ENCODE peak calls at places on chromosomes 16 and 17, in seven cellular contexts. One of them, this sample, is unnamed.

GRCh38 chr17:42904110-42904469 is 3.5 kb downstream of the G6PC1 start:
- DNase-seq in fibroblast of lung: no peak
- DNase-seq in fibroblast of the aortic adventitia: no peak
- DNase-seq in lung: no peak
- DNase-seq in cardiac muscle cell: no peak
- DNase-seq in heart left ventricle: no peak
- DNase-seq in AG04450: no peak
- DNase-seq in this sample: no peak

GRCh38 chr16:68369697-68370096 is 58.9 kb downstream of the PRMT7 start:
- DNase-seq in fibroblast of lung: no peak
- DNase-seq in fibroblast of the aortic adventitia: no peak
- DNase-seq in lung: no peak
- DNase-seq in cardiac muscle cell: no peak
- DNase-seq in heart left ventricle: no peak
- DNase-seq in AG04450: no peak
- DNase-seq in this sample: no peak

GRCh38 chr17:28230011-28230410 is 89.0 kb upstream of the TMEM97 start:
- DNase-seq in fibroblast of lung: no peak
- DNase-seq in fibroblast of the aortic adventitia: no peak
- DNase-seq in lung: no peak
- DNase-seq in cardiac muscle cell: no peak
- DNase-seq in heart left ventricle: no peak
- DNase-seq in AG04450: no peak
- DNase-seq in this sample: no peak

GRCh38 chr16:67882374-67883145 is 2.1 kb upstream of the NRN1L start:
- DNase-seq in fibroblast of lung: no peak
- DNase-seq in fibroblast of the aortic adventitia: no peak
- DNase-seq in lung: no peak
- DNase-seq in cardiac muscle cell: no peak
- DNase-seq in heart left ventricle: peak; percentile 88
- DNase-seq in AG04450: no peak
- DNase-seq in this sample: no peak

GRCh38 chr16:87133966-87134945 is 182.9 kb downstream of the C16orf95 start:
- DNase-seq in fibroblast of lung: no peak
- DNase-seq in fibroblast of the aortic adventitia: no peak
- DNase-seq in lung: no peak
- DNase-seq in cardiac muscle cell: no peak
- DNase-seq in heart left ventricle: no peak
- DNase-seq in AG04450: no peak
- DNase-seq in this sample: no peak

GRCh38 chr17:37305406-37305905 is 70.3 kb upstream of the C17orf78 start:
- DNase-seq in fibroblast of lung: no peak
- DNase-seq in fibroblast of the aortic adventitia: no peak
- DNase-seq in lung: no peak
- DNase-seq in cardiac muscle cell: no peak
- DNase-seq in heart left ventricle: no peak
- DNase-seq in AG04450: no peak
- DNase-seq in this sample: no peak

GRCh38 chr16:57279780-57280638 is 4.5 kb downstream of the PLLP start:
- DNase-seq in fibroblast of lung: no peak
- DNase-seq in fibroblast of the aortic adventitia: no peak
- DNase-seq in lung: no peak
- DNase-seq in cardiac muscle cell: no peak
- DNase-seq in heart left ventricle: peak; percentile 8
- DNase-seq in AG04450: no peak
- DNase-seq in this sample: no peak

GRCh38 chr17:60077672-60078519 is 825 bp downstream of the HEATR6 start:
- DNase-seq in fibroblast of lung: peak; percentile 30
- DNase-seq in fibroblast of the aortic adventitia: peak; percentile 34
- DNase-seq in lung: no peak
- DNase-seq in cardiac muscle cell: no peak
- DNase-seq in heart left ventricle: no peak
- DNase-seq in AG04450: no peak
- DNase-seq in this sample: no peak

GRCh38 chr16:67995423-67995822 is 3.9 kb downstream of the DPEP2 start:
- DNase-seq in fibroblast of lung: no peak
- DNase-seq in fibroblast of the aortic adventitia: no peak
- DNase-seq in lung: no peak
- DNase-seq in cardiac muscle cell: no peak
- DNase-seq in heart left ventricle: no peak
- DNase-seq in AG04450: no peak
- DNase-seq in this sample: no peak

GRCh38 chr17:31530391-31530990 is 139.0 kb downstream of the RAB11FIP4 start:
- DNase-seq in fibroblast of lung: no peak
- DNase-seq in fibroblast of the aortic adventitia: no peak
- DNase-seq in lung: no peak
- DNase-seq in cardiac muscle cell: no peak
- DNase-seq in heart left ventricle: no peak
- DNase-seq in AG04450: no peak
- DNase-seq in this sample: no peak

GRCh38 chr17:13598353-13599167 is 3.2 kb downstream of the HS3ST3A1 start:
- DNase-seq in fibroblast of lung: no peak
- DNase-seq in fibroblast of the aortic adventitia: peak; percentile 35
- DNase-seq in lung: no peak
- DNase-seq in cardiac muscle cell: no peak
- DNase-seq in heart left ventricle: no peak
- DNase-seq in AG04450: no peak
- DNase-seq in this sample: no peak

GRCh38 chr17:335691-336090 is 16.9 kb downstream of the RPH3AL start:
- DNase-seq in fibroblast of lung: no peak
- DNase-seq in fibroblast of the aortic adventitia: no peak
- DNase-seq in lung: no peak
- DNase-seq in cardiac muscle cell: peak; percentile 40
- DNase-seq in heart left ventricle: no peak
- DNase-seq in AG04450: no peak
- DNase-seq in this sample: no peak

GRCh38 chr17:46063239-46063638 is 64.2 kb downstream of the STH start:
- DNase-seq in fibroblast of lung: peak; percentile 87
- DNase-seq in fibroblast of the aortic adventitia: peak; percentile 68
- DNase-seq in lung: no peak
- DNase-seq in cardiac muscle cell: no peak
- DNase-seq in heart left ventricle: no peak
- DNase-seq in AG04450: peak; percentile 27
- DNase-seq in this sample: peak; percentile 70

GRCh38 chr16:23124315-23124714 is 24.9 kb downstream of the USP31 start:
- DNase-seq in fibroblast of lung: peak; percentile 85
- DNase-seq in fibroblast of the aortic adventitia: peak; percentile 75
- DNase-seq in lung: no peak
- DNase-seq in cardiac muscle cell: no peak
- DNase-seq in heart left ventricle: peak; percentile 53
- DNase-seq in AG04450: no peak
- DNase-seq in this sample: peak; percentile 47

GRCh38 chr17:39352511-39352910 is 48.9 kb downstream of the FBXL20 start:
- DNase-seq in fibroblast of lung: no peak
- DNase-seq in fibroblast of the aortic adventitia: peak; percentile 28
- DNase-seq in lung: no peak
- DNase-seq in cardiac muscle cell: no peak
- DNase-seq in heart left ventricle: no peak
- DNase-seq in AG04450: no peak
- DNase-seq in this sample: no peak

GRCh38 chr16:48117217-48118105 is 38.3 kb downstream of the ABCC12 start:
- DNase-seq in fibroblast of lung: no peak
- DNase-seq in fibroblast of the aortic adventitia: peak; percentile 34
- DNase-seq in lung: peak; percentile 41
- DNase-seq in cardiac muscle cell: peak; percentile 86
- DNase-seq in heart left ventricle: peak; percentile 49
- DNase-seq in AG04450: no peak
- DNase-seq in this sample: no peak

GRCh38 chr17:53313746-53314145 is 509.0 kb upstream of the KIF2B start:
- DNase-seq in fibroblast of lung: peak; percentile 14
- DNase-seq in fibroblast of the aortic adventitia: no peak
- DNase-seq in lung: no peak
- DNase-seq in cardiac muscle cell: no peak
- DNase-seq in heart left ventricle: no peak
- DNase-seq in AG04450: no peak
- DNase-seq in this sample: no peak

GRCh38 chr16:79164378-79164720 is 436.2 kb downstream of the MAF start:
- DNase-seq in fibroblast of lung: no peak
- DNase-seq in fibroblast of the aortic adventitia: no peak
- DNase-seq in lung: no peak
- DNase-seq in cardiac muscle cell: no peak
- DNase-seq in heart left ventricle: no peak
- DNase-seq in AG04450: no peak
- DNase-seq in this sample: no peak

GRCh38 chr17:68314916-68315535 is 23.7 kb downstream of the ARSG start:
- DNase-seq in fibroblast of lung: no peak
- DNase-seq in fibroblast of the aortic adventitia: peak; percentile 37
- DNase-seq in lung: peak; percentile 33
- DNase-seq in cardiac muscle cell: no peak
- DNase-seq in heart left ventricle: peak; percentile 32
- DNase-seq in AG04450: no peak
- DNase-seq in this sample: no peak

DNA sequence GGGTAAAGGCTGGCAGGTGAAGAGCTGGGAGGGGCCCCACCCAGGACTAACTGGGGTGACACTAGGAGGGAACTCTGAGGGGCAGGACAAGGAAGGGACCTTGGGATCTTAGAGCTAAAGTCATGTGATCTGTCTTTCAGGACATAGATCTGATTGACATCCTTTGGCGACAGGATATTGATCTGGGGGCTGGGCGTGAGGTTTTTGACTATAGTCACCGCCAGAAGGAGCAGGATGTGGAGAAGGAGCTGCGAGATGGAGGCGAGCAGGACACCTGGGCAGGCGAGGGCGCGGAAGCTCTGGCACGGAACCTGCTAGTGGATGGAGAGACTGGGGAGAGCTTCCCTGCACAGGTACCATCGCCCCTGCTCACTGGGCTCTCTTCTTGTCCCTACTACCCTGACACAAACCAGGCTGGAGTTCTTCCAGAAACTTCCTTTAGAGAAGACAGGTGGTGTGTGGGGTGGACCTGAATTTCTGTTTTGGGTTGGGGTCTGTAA is 8.1 kb downstream of the NFE2L1 start:
- DNase-seq in fibroblast of lung: no peak
- DNase-seq in fibroblast of the aortic adventitia: no peak
- DNase-seq in lung: no peak
- DNase-seq in cardiac muscle cell: no peak
- DNase-seq in heart left ventricle: peak; percentile 29
- DNase-seq in AG04450: no peak
- DNase-seq in this sample: no peak
- H3K4me3 ChIP-seq in fibroblast of lung: no peak overlapping the region
- H3K4me3 ChIP-seq in fibroblast of the aortic adventitia: peak overlapping the region; percentile 52
- H3K4me3 ChIP-seq in lung: no peak overlapping the region
- H3K4me3 ChIP-seq in cardiac muscle cell: no peak overlapping the region
- H3K4me3 ChIP-seq in heart left ventricle: no peak overlapping the region
- H3K4me3 ChIP-seq in AG04450: no peak overlapping the region
- H3K4me3 ChIP-seq in this sample: no peak overlapping the region

DNA sequence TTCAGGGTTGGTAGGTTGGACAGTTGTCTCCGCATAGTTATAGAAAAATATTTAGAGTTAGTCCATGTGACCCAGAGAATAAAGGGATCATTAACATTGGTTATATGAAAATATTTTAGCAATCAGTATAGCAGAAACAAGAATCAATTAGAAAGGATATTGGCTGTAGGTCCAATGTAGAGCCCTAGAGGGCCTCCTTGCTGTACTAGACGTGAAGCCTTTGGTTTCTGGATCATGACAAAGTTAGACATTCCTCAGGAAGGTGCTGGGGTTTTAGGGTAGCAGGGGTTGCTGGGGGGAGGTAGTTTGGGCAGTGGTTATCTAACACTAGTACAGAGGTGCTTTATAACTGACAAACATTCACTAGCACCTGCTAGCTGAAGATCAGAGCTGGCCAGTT is 31.6 kb upstream of the ANKFN1 start:
- DNase-seq in fibroblast of lung: no peak
- DNase-seq in fibroblast of the aortic adventitia: no peak
- DNase-seq in lung: no peak
- DNase-seq in cardiac muscle cell: no peak
- DNase-seq in heart left ventricle: no peak
- DNase-seq in AG04450: no peak
- DNase-seq in this sample: no peak
- TF ChIP-seq CTCF in fibroblast of lung: peak; percentile 13
- TF ChIP-seq CTCF in fibroblast of the aortic adventitia: peak; percentile 24
- TF ChIP-seq CTCF in lung: no peak
- TF ChIP-seq CTCF in cardiac muscle cell: no peak
- TF ChIP-seq CTCF in heart left ventricle: no peak
- TF ChIP-seq CTCF in AG04450: peak; percentile 36
- TF ChIP-seq CTCF in this sample: peak; percentile 3

GRCh38 chr16:83725313-83725712 is 82.5 kb upstream of the HSBP1 start:
- DNase-seq in fibroblast of lung: no peak
- DNase-seq in fibroblast of the aortic adventitia: no peak
- DNase-seq in lung: no peak
- DNase-seq in cardiac muscle cell: no peak
- DNase-seq in heart left ventricle: no peak
- DNase-seq in AG04450: no peak
- DNase-seq in this sample: no peak

GRCh38 chr16:83723901-83724300 is 83.9 kb upstream of the HSBP1 start:
- DNase-seq in fibroblast of lung: peak; percentile 31
- DNase-seq in fibroblast of the aortic adventitia: no peak
- DNase-seq in lung: no peak
- DNase-seq in cardiac muscle cell: no peak
- DNase-seq in heart left ventricle: no peak
- DNase-seq in AG04450: no peak
- DNase-seq in this sample: no peak

GRCh38 chr16:83727751-83728352 is 79.9 kb upstream of the HSBP1 start:
- DNase-seq in fibroblast of lung: no peak
- DNase-seq in fibroblast of the aortic adventitia: no peak
- DNase-seq in lung: no peak
- DNase-seq in cardiac muscle cell: no peak
- DNase-seq in heart left ventricle: no peak
- DNase-seq in AG04450: no peak
- DNase-seq in this sample: no peak

GRCh38 chr16:83728518-83728917 is 79.3 kb upstream of the HSBP1 start:
- DNase-seq in fibroblast of lung: no peak
- DNase-seq in fibroblast of the aortic adventitia: no peak
- DNase-seq in lung: no peak
- DNase-seq in cardiac muscle cell: no peak
- DNase-seq in heart left ventricle: no peak
- DNase-seq in AG04450: no peak
- DNase-seq in this sample: no peak

GRCh38 chr16:83727018-83727417 is 80.8 kb upstream of the HSBP1 start:
- DNase-seq in fibroblast of lung: peak; percentile 90
- DNase-seq in fibroblast of the aortic adventitia: no peak
- DNase-seq in lung: no peak
- DNase-seq in cardiac muscle cell: no peak
- DNase-seq in heart left ventricle: no peak
- DNase-seq in AG04450: peak; percentile 18
- DNase-seq in this sample: no peak
- H3K4me3 ChIP-seq in fibroblast of lung: no peak overlapping the region
- H3K4me3 ChIP-seq in fibroblast of the aortic adventitia: no peak overlapping the region
- H3K4me3 ChIP-seq in lung: no peak overlapping the region
- H3K4me3 ChIP-seq in cardiac muscle cell: no peak overlapping the region
- H3K4me3 ChIP-seq in heart left ventricle: no peak overlapping the region
- H3K4me3 ChIP-seq in AG04450: no peak overlapping the region
- H3K4me3 ChIP-seq in this sample: no peak overlapping the region

GRCh38 chr16:8565498-8565897 is 24.8 kb downstream of the TMEM114 start:
- DNase-seq in fibroblast of lung: no peak
- DNase-seq in fibroblast of the aortic adventitia: no peak
- DNase-seq in lung: no peak
- DNase-seq in cardiac muscle cell: no peak
- DNase-seq in heart left ventricle: no peak
- DNase-seq in AG04450: no peak
- DNase-seq in this sample: no peak
- TF ChIP-seq CTCF in fibroblast of lung: no peak
- TF ChIP-seq CTCF in fibroblast of the aortic adventitia: no peak
- TF ChIP-seq CTCF in lung: no peak
- TF ChIP-seq CTCF in cardiac muscle cell: no peak
- TF ChIP-seq CTCF in heart left ventricle: no peak
- TF ChIP-seq CTCF in AG04450: no peak
- TF ChIP-seq CTCF in this sample: no peak

This sample was measured in kidney epithelial cell.